ENCODE peak calls at places on chromosomes 11 and 22, in six cellular contexts. One of them, this sample, is unnamed.

GRCh38 chr11:69931994-69932910 is 113.0 kb upstream of the FGF3 start:
- DNase-seq in posterior cingulate gyrus: no peak
- DNase-seq in kidney: peak
- DNase-seq in effector CD4-positive, alpha-beta T cell: no peak
- DNase-seq in mucosa of gallbladder: no peak
- DNase-seq in osteocyte: no peak
- DNase-seq in this sample: no peak

GRCh38 chr11:118929496-118930151 is 3.9 kb upstream of the BCL9L start:
- DNase-seq in posterior cingulate gyrus: peak
- DNase-seq in kidney: peak
- DNase-seq in effector CD4-positive, alpha-beta T cell: peak
- DNase-seq in mucosa of gallbladder: peak
- DNase-seq in osteocyte: peak
- DNase-seq in this sample: no peak

GRCh38 chr11:16784097-16784496 is 45.6 kb downstream of the C11orf58 start:
- DNase-seq in posterior cingulate gyrus: no peak
- DNase-seq in kidney: no peak
- DNase-seq in effector CD4-positive, alpha-beta T cell: no peak
- DNase-seq in mucosa of gallbladder: no peak
- DNase-seq in osteocyte: no peak
- DNase-seq in this sample: no peak

GRCh38 chr11:13126430-13126829 is 117.3 kb downstream of the RASSF10 start:
- DNase-seq in posterior cingulate gyrus: no peak
- DNase-seq in kidney: no peak
- DNase-seq in effector CD4-positive, alpha-beta T cell: no peak
- DNase-seq in mucosa of gallbladder: no peak
- DNase-seq in osteocyte: no peak
- DNase-seq in this sample: no peak

GRCh38 chr22:24184057-24184798 is 2.9 kb downstream of the SUSD2 start:
- DNase-seq in posterior cingulate gyrus: no peak
- DNase-seq in kidney: peak
- DNase-seq in effector CD4-positive, alpha-beta T cell: no peak
- DNase-seq in mucosa of gallbladder: no peak
- DNase-seq in osteocyte: no peak
- DNase-seq in this sample: no peak

GRCh38 chr11:88281317-88281712 is 56.2 kb downstream of the CTSC start:
- DNase-seq in posterior cingulate gyrus: no peak
- DNase-seq in kidney: no peak
- DNase-seq in effector CD4-positive, alpha-beta T cell: no peak
- DNase-seq in mucosa of gallbladder: no peak
- DNase-seq in osteocyte: no peak
- DNase-seq in this sample: no peak

GRCh38 chr11:102120437-102120935 is 10.2 kb downstream of the YAP1 start:
- DNase-seq in posterior cingulate gyrus: no peak
- DNase-seq in kidney: no peak
- DNase-seq in effector CD4-positive, alpha-beta T cell: no peak
- DNase-seq in mucosa of gallbladder: no peak
- DNase-seq in osteocyte: no peak
- DNase-seq in this sample: no peak

GRCh38 chr11:11076879-11077278 is 219.0 kb upstream of the ZBED5 start:
- DNase-seq in posterior cingulate gyrus: no peak
- DNase-seq in kidney: no peak
- DNase-seq in effector CD4-positive, alpha-beta T cell: no peak
- DNase-seq in mucosa of gallbladder: no peak
- DNase-seq in osteocyte: no peak
- DNase-seq in this sample: no peak

GRCh38 chr22:41075946-41076345 is 16.4 kb upstream of the EP300 start:
- DNase-seq in posterior cingulate gyrus: no peak
- DNase-seq in kidney: no peak
- DNase-seq in effector CD4-positive, alpha-beta T cell: no peak
- DNase-seq in mucosa of gallbladder: no peak
- DNase-seq in osteocyte: no peak
- DNase-seq in this sample: no peak

GRCh38 chr11:64186205-64187165 is 514 bp downstream of the STIP1 start:
- DNase-seq in posterior cingulate gyrus: no peak
- DNase-seq in kidney: no peak
- DNase-seq in effector CD4-positive, alpha-beta T cell: peak
- DNase-seq in mucosa of gallbladder: no peak
- DNase-seq in osteocyte: no peak
- DNase-seq in this sample: no peak

GRCh38 chr11:111912535-111912934 is at the start of gene HSPB2:
- DNase-seq in posterior cingulate gyrus: no peak
- DNase-seq in kidney: peak
- DNase-seq in effector CD4-positive, alpha-beta T cell: no peak
- DNase-seq in mucosa of gallbladder: no peak
- DNase-seq in osteocyte: no peak
- DNase-seq in this sample: no peak

GRCh38 chr11:76215946-76216345 is 9.6 kb upstream of the WNT11 start:
- DNase-seq in posterior cingulate gyrus: no peak
- DNase-seq in kidney: peak
- DNase-seq in effector CD4-positive, alpha-beta T cell: no peak
- DNase-seq in mucosa of gallbladder: no peak
- DNase-seq in osteocyte: no peak
- DNase-seq in this sample: no peak

GRCh38 chr11:96197801-96198465 is 145.1 kb downstream of the MAML2 start:
- DNase-seq in posterior cingulate gyrus: no peak
- DNase-seq in kidney: no peak
- DNase-seq in effector CD4-positive, alpha-beta T cell: no peak
- DNase-seq in mucosa of gallbladder: no peak
- DNase-seq in osteocyte: no peak
- DNase-seq in this sample: no peak

GRCh38 chr11:121560251-121560650 is 107.5 kb upstream of the SORL1-AS1 start:
- DNase-seq in posterior cingulate gyrus: no peak
- DNase-seq in kidney: no peak
- DNase-seq in effector CD4-positive, alpha-beta T cell: no peak
- DNase-seq in mucosa of gallbladder: no peak
- DNase-seq in osteocyte: no peak
- DNase-seq in this sample: no peak

GRCh38 chr11:102495161-102496042 is 35.1 kb downstream of the MMP7 start:
- DNase-seq in posterior cingulate gyrus: no peak
- DNase-seq in kidney: no peak
- DNase-seq in effector CD4-positive, alpha-beta T cell: peak
- DNase-seq in mucosa of gallbladder: peak
- DNase-seq in osteocyte: no peak
- DNase-seq in this sample: no peak

GRCh38 chr22:26199665-26200064 is 30.4 kb downstream of the SEZ6L start:
- DNase-seq in posterior cingulate gyrus: no peak
- DNase-seq in kidney: no peak
- DNase-seq in effector CD4-positive, alpha-beta T cell: no peak
- DNase-seq in mucosa of gallbladder: no peak
- DNase-seq in osteocyte: no peak
- DNase-seq in this sample: no peak

GRCh38 chr11:128155590-128155989 is 431.8 kb downstream of the ETS1 start:
- DNase-seq in posterior cingulate gyrus: no peak
- DNase-seq in kidney: no peak
- DNase-seq in effector CD4-positive, alpha-beta T cell: no peak
- DNase-seq in mucosa of gallbladder: no peak
- DNase-seq in osteocyte: no peak
- DNase-seq in this sample: no peak

GRCh38 chr11:97909544-97910394 is 1111.0 kb upstream of the CNTN5 start:
- DNase-seq in posterior cingulate gyrus: no peak
- DNase-seq in kidney: no peak
- DNase-seq in effector CD4-positive, alpha-beta T cell: no peak
- DNase-seq in mucosa of gallbladder: no peak
- DNase-seq in osteocyte: no peak
- DNase-seq in this sample: no peak

GRCh38 chr22:31346255-31346732 is at the start of gene PATZ1:
- DNase-seq in posterior cingulate gyrus: peak
- DNase-seq in kidney: peak
- DNase-seq in effector CD4-positive, alpha-beta T cell: peak
- DNase-seq in mucosa of gallbladder: peak
- DNase-seq in osteocyte: peak
- DNase-seq in this sample: peak

GRCh38 chr22:50523806-50524663 is 1.4 kb downstream of the SCO2 start:
- DNase-seq in posterior cingulate gyrus: no peak
- DNase-seq in kidney: peak
- DNase-seq in effector CD4-positive, alpha-beta T cell: no peak
- DNase-seq in mucosa of gallbladder: no peak
- DNase-seq in osteocyte: no peak
- DNase-seq in this sample: no peak

GRCh38 chr11:111378773-111379499 is at the start of gene POU2AF1:
- DNase-seq in posterior cingulate gyrus: no peak
- DNase-seq in kidney: peak
- DNase-seq in effector CD4-positive, alpha-beta T cell: peak
- DNase-seq in mucosa of gallbladder: no peak
- DNase-seq in osteocyte: no peak
- DNase-seq in this sample: peak

GRCh38 chr11:110433393-110434333 is 3.9 kb downstream of the FDX1 start:
- DNase-seq in posterior cingulate gyrus: no peak
- DNase-seq in kidney: no peak
- DNase-seq in effector CD4-positive, alpha-beta T cell: no peak
- DNase-seq in mucosa of gallbladder: no peak
- DNase-seq in osteocyte: no peak
- DNase-seq in this sample: no peak

GRCh38 chr22:26548984-26549383 is 36.7 kb upstream of the TFIP11 start:
- DNase-seq in posterior cingulate gyrus: no peak
- DNase-seq in kidney: no peak
- DNase-seq in effector CD4-positive, alpha-beta T cell: no peak
- DNase-seq in mucosa of gallbladder: no peak
- DNase-seq in osteocyte: no peak
- DNase-seq in this sample: no peak

GRCh38 chr11:64406221-64406946 is 47.4 kb downstream of the RPS6KA4 start:
- DNase-seq in posterior cingulate gyrus: no peak
- DNase-seq in kidney: peak
- DNase-seq in effector CD4-positive, alpha-beta T cell: no peak
- DNase-seq in mucosa of gallbladder: peak
- DNase-seq in osteocyte: no peak
- DNase-seq in this sample: no peak

GRCh38 chr11:33248416-33248957 is 8.7 kb upstream of the HIPK3 start:
- DNase-seq in posterior cingulate gyrus: no peak
- DNase-seq in kidney: no peak
- DNase-seq in effector CD4-positive, alpha-beta T cell: no peak
- DNase-seq in mucosa of gallbladder: no peak
- DNase-seq in osteocyte: no peak
- DNase-seq in this sample: no peak

GRCh38 chr11:66070604-66071325 is 693 bp downstream of the PACS1 start:
- DNase-seq in posterior cingulate gyrus: no peak
- DNase-seq in kidney: peak
- DNase-seq in effector CD4-positive, alpha-beta T cell: peak
- DNase-seq in mucosa of gallbladder: no peak
- DNase-seq in osteocyte: peak
- DNase-seq in this sample: no peak

GRCh38 chr22:27407369-27407985 is 394.1 kb downstream of the MN1 start:
- DNase-seq in posterior cingulate gyrus: no peak
- DNase-seq in kidney: no peak
- DNase-seq in effector CD4-positive, alpha-beta T cell: no peak
- DNase-seq in mucosa of gallbladder: no peak
- DNase-seq in osteocyte: no peak
- DNase-seq in this sample: no peak

GRCh38 chr22:46560696-46561295 is 23.4 kb upstream of the CELSR1 start:
- DNase-seq in posterior cingulate gyrus: no peak
- DNase-seq in kidney: peak
- DNase-seq in effector CD4-positive, alpha-beta T cell: no peak
- DNase-seq in mucosa of gallbladder: no peak
- DNase-seq in osteocyte: no peak
- DNase-seq in this sample: no peak

This sample was measured in esophagus squamous epithelium.